ENCODE peak calls at places on chromosomes 5 and 9, in five cellular contexts. One of them, this sample, is unnamed.
A peak's percentile ranks its signal among the peaks of the same experiment; 100 is the strongest.

GRCh38 chr9:92774274-92774673 is 9.6 kb upstream of the BICD2 start:
- DNase-seq in mammary epithelial cell: peak; percentile 95
- DNase-seq in PC-9: peak; percentile 22
- DNase-seq in H9: no peak
- DNase-seq in Karpas-422: no peak
- DNase-seq in this sample: no peak

GRCh38 chr5:172864161-172864560 is 30.1 kb downstream of the ERGIC1 start:
- DNase-seq in mammary epithelial cell: no peak
- DNase-seq in PC-9: no peak
- DNase-seq in H9: no peak
- DNase-seq in Karpas-422: no peak
- DNase-seq in this sample: no peak

GRCh38 chr5:151770383-151771258 is 1.1 kb upstream of the G3BP1 start:
- DNase-seq in mammary epithelial cell: peak; percentile 54
- DNase-seq in PC-9: peak; percentile 63
- DNase-seq in H9: peak; percentile 81
- DNase-seq in Karpas-422: peak; percentile 84
- DNase-seq in this sample: peak; percentile 87

GRCh38 chr9:73869261-73869660 is 627.9 kb upstream of the RORB start:
- DNase-seq in mammary epithelial cell: peak; percentile 93
- DNase-seq in PC-9: peak; percentile 50
- DNase-seq in H9: no peak
- DNase-seq in Karpas-422: no peak
- DNase-seq in this sample: peak; percentile 75

GRCh38 chr5:131994533-131995226 is 16.8 kb downstream of the ACSL6 start:
- DNase-seq in mammary epithelial cell: no peak
- DNase-seq in PC-9: no peak
- DNase-seq in H9: no peak
- DNase-seq in Karpas-422: no peak
- DNase-seq in this sample: no peak

GRCh38 chr5:181217111-181217804 is 5.8 kb upstream of the TRIM41 start:
- DNase-seq in mammary epithelial cell: peak; percentile 58
- DNase-seq in PC-9: peak; percentile 69
- DNase-seq in H9: peak; percentile 82
- DNase-seq in Karpas-422: peak; percentile 88
- DNase-seq in this sample: peak; percentile 82

GRCh38 chr9:127050152-127050551 is 72.3 kb downstream of the ANGPTL2 start:
- DNase-seq in mammary epithelial cell: no peak
- DNase-seq in PC-9: no peak
- DNase-seq in H9: no peak
- DNase-seq in Karpas-422: no peak
- DNase-seq in this sample: no peak

GRCh38 chr5:133690746-133691145 is 78.4 kb upstream of the FSTL4 start:
- DNase-seq in mammary epithelial cell: no peak
- DNase-seq in PC-9: no peak
- DNase-seq in H9: no peak
- DNase-seq in Karpas-422: no peak
- DNase-seq in this sample: no peak

GRCh38 chr9:18999173-18999785 is 33.7 kb downstream of the SAXO1 start:
- DNase-seq in mammary epithelial cell: no peak
- DNase-seq in PC-9: no peak
- DNase-seq in H9: no peak
- DNase-seq in Karpas-422: no peak
- DNase-seq in this sample: no peak

GRCh38 chr5:998276-998974 is 10.2 kb upstream of the NKD2 start:
- DNase-seq in mammary epithelial cell: no peak
- DNase-seq in PC-9: no peak
- DNase-seq in H9: no peak
- DNase-seq in Karpas-422: no peak
- DNase-seq in this sample: no peak

GRCh38 chr5:84816746-84817547 is 432.3 kb upstream of the EDIL3 start:
- DNase-seq in mammary epithelial cell: peak; percentile 12
- DNase-seq in PC-9: no peak
- DNase-seq in H9: no peak
- DNase-seq in Karpas-422: no peak
- DNase-seq in this sample: no peak

GRCh38 chr9:136791466-136792276 is 527 bp downstream of the TMEM141 start:
- DNase-seq in mammary epithelial cell: peak; percentile 83
- DNase-seq in PC-9: peak; percentile 85
- DNase-seq in H9: peak; percentile 92
- DNase-seq in Karpas-422: peak; percentile 82
- DNase-seq in this sample: peak; percentile 72

GRCh38 chr5:154850255-154851062 is at the start of gene FAXDC2:
- DNase-seq in mammary epithelial cell: peak; percentile 51
- DNase-seq in PC-9: no peak
- DNase-seq in H9: peak; percentile 81
- DNase-seq in Karpas-422: no peak
- DNase-seq in this sample: no peak

GRCh38 chr5:76576468-76576867 is 46.7 kb downstream of the F2RL2 start:
- DNase-seq in mammary epithelial cell: no peak
- DNase-seq in PC-9: no peak
- DNase-seq in H9: no peak
- DNase-seq in Karpas-422: no peak
- DNase-seq in this sample: no peak

GRCh38 chr9:113409883-113410206 is 630 bp downstream of the POLE3 start:
- DNase-seq in mammary epithelial cell: no peak
- DNase-seq in PC-9: no peak
- DNase-seq in H9: no peak
- DNase-seq in Karpas-422: no peak
- DNase-seq in this sample: no peak

GRCh38 chr9:2634158-2634557 is 12.6 kb downstream of the VLDLR start:
- DNase-seq in mammary epithelial cell: no peak
- DNase-seq in PC-9: no peak
- DNase-seq in H9: no peak
- DNase-seq in Karpas-422: no peak
- DNase-seq in this sample: no peak

GRCh38 chr5:180213657-180214207 is 4.7 kb upstream of the RASGEF1C start:
- DNase-seq in mammary epithelial cell: no peak
- DNase-seq in PC-9: no peak
- DNase-seq in H9: no peak
- DNase-seq in Karpas-422: no peak
- DNase-seq in this sample: no peak

GRCh38 chr9:37262410-37262809 is 142.0 kb downstream of the ZCCHC7 start:
- DNase-seq in mammary epithelial cell: peak; percentile 2
- DNase-seq in PC-9: no peak
- DNase-seq in H9: no peak
- DNase-seq in Karpas-422: no peak
- DNase-seq in this sample: no peak

GRCh38 chr9:119701651-119702050 is 332.4 kb upstream of the BRINP1 start:
- DNase-seq in mammary epithelial cell: no peak
- DNase-seq in PC-9: no peak
- DNase-seq in H9: no peak
- DNase-seq in Karpas-422: no peak
- DNase-seq in this sample: no peak

GRCh38 chr5:1312993-1313833 is 18.3 kb upstream of the TERT start:
- DNase-seq in mammary epithelial cell: peak; percentile 22
- DNase-seq in PC-9: peak; percentile 67
- DNase-seq in H9: peak; percentile 20
- DNase-seq in Karpas-422: peak; percentile 68
- DNase-seq in this sample: peak; percentile 97

GRCh38 chr9:35611230-35611797 is 6.3 kb downstream of the TESK1 start:
- DNase-seq in mammary epithelial cell: peak; percentile 12
- DNase-seq in PC-9: peak; percentile 2
- DNase-seq in H9: peak; percentile 58
- DNase-seq in Karpas-422: peak; percentile 85
- DNase-seq in this sample: peak; percentile 74

GRCh38 chr5:21649969-21650368 is 1203.2 kb downstream of the CDH12 start:
- DNase-seq in mammary epithelial cell: no peak
- DNase-seq in PC-9: no peak
- DNase-seq in H9: no peak
- DNase-seq in Karpas-422: no peak
- DNase-seq in this sample: no peak

GRCh38 chr9:127076860-127077657 is 45.4 kb downstream of the ANGPTL2 start:
- DNase-seq in mammary epithelial cell: no peak
- DNase-seq in PC-9: no peak
- DNase-seq in H9: no peak
- DNase-seq in Karpas-422: no peak
- DNase-seq in this sample: no peak

GRCh38 chr5:62084391-62084790 is 221.6 kb upstream of the KIF2A start:
- DNase-seq in mammary epithelial cell: no peak
- DNase-seq in PC-9: no peak
- DNase-seq in H9: no peak
- DNase-seq in Karpas-422: no peak
- DNase-seq in this sample: no peak

GRCh38 chr5:16456103-16456832 is 9.3 kb downstream of the ZNF622 start:
- DNase-seq in mammary epithelial cell: peak; percentile 74
- DNase-seq in PC-9: peak; percentile 38
- DNase-seq in H9: no peak
- DNase-seq in Karpas-422: peak; percentile 89
- DNase-seq in this sample: peak; percentile 74

GRCh38 chr9:34010979-34011378 is 37.7 kb downstream of the UBAP2 start:
- DNase-seq in mammary epithelial cell: peak; percentile 2
- DNase-seq in PC-9: no peak
- DNase-seq in H9: no peak
- DNase-seq in Karpas-422: peak; percentile 79
- DNase-seq in this sample: peak; percentile 64

GRCh38 chr9:133108794-133109641 is 12.0 kb downstream of the RALGDS start:
- DNase-seq in mammary epithelial cell: no peak
- DNase-seq in PC-9: no peak
- DNase-seq in H9: no peak
- DNase-seq in Karpas-422: no peak
- DNase-seq in this sample: no peak

GRCh38 chr9:38257626-38258215 is 134.8 kb upstream of the ALDH1B1 start:
- DNase-seq in mammary epithelial cell: no peak
- DNase-seq in PC-9: no peak
- DNase-seq in H9: no peak
- DNase-seq in Karpas-422: no peak
- DNase-seq in this sample: no peak

GRCh38 chr5:160500776-160501175 is 79.1 kb downstream of the PTTG1 start:
- DNase-seq in mammary epithelial cell: no peak
- DNase-seq in PC-9: no peak
- DNase-seq in H9: no peak
- DNase-seq in Karpas-422: no peak
- DNase-seq in this sample: no peak
- H2AFZ ChIP-seq in mammary epithelial cell: no peak overlapping the region
- H2AFZ ChIP-seq in PC-9: no peak overlapping the region
- H2AFZ ChIP-seq in H9: no peak overlapping the region
- H2AFZ ChIP-seq in Karpas-422: no peak overlapping the region
- H2AFZ ChIP-seq in this sample: no peak overlapping the region

GRCh38 chr5:82332889-82333619 is 54.9 kb upstream of the RPS23 start:
- DNase-seq in mammary epithelial cell: no peak
- DNase-seq in PC-9: no peak
- DNase-seq in H9: no peak
- DNase-seq in Karpas-422: no peak
- DNase-seq in this sample: no peak
- H2AFZ ChIP-seq in mammary epithelial cell: no peak overlapping the region
- H2AFZ ChIP-seq in PC-9: no peak overlapping the region
- H2AFZ ChIP-seq in H9: no peak overlapping the region
- H2AFZ ChIP-seq in Karpas-422: no peak overlapping the region
- H2AFZ ChIP-seq in this sample: no peak overlapping the region

GRCh38 chr5:50663636-50664035 is 2.8 kb upstream of the PARP8 start:
- DNase-seq in mammary epithelial cell: no peak
- DNase-seq in PC-9: no peak
- DNase-seq in H9: no peak
- DNase-seq in Karpas-422: no peak
- DNase-seq in this sample: no peak
- H2AFZ ChIP-seq in mammary epithelial cell: no peak overlapping the region
- H2AFZ ChIP-seq in PC-9: no peak overlapping the region
- H2AFZ ChIP-seq in H9: no peak overlapping the region
- H2AFZ ChIP-seq in Karpas-422: no peak overlapping the region
- H2AFZ ChIP-seq in this sample: no peak overlapping the region

GRCh38 chr9:21096901-21097255 is 19.1 kb upstream of the IFNB1 start:
- DNase-seq in mammary epithelial cell: no peak
- DNase-seq in PC-9: no peak
- DNase-seq in H9: no peak
- DNase-seq in Karpas-422: no peak
- DNase-seq in this sample: no peak
- H2AFZ ChIP-seq in mammary epithelial cell: peak overlapping the region; percentile 80
- H2AFZ ChIP-seq in PC-9: peak overlapping the region; percentile 76
- H2AFZ ChIP-seq in H9: no peak overlapping the region
- H2AFZ ChIP-seq in Karpas-422: no peak overlapping the region
- H2AFZ ChIP-seq in this sample: peak overlapping the region; percentile 68

DNA sequence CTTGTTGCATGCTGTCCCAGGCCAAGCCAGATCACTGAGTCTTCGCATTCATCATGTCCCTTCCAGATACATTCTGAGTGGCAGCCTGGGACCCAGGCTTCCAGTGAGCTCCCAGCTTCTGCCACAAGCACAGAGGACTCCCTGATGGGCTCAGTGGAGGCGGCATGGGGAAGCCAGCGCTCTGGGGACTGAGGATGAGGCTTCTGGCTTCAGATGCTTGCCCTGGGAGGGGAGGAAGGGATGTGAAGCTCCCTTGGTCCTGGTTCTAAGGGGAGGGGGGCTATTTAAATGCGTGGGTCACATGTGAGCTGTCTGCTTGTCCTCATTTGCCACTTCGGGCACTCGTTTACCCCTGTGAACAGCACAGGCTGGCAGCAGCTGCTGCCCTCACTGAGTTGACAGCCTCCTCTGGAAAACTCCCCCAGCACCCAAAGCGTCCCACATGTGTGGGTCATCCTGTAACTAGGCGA is 174.0 kb downstream of the NR3C1 start:
- DNase-seq in mammary epithelial cell: no peak
- DNase-seq in PC-9: no peak
- DNase-seq in H9: no peak
- DNase-seq in Karpas-422: peak; percentile 64
- DNase-seq in this sample: peak; percentile 62
- H2AFZ ChIP-seq in mammary epithelial cell: no peak overlapping the region
- H2AFZ ChIP-seq in PC-9: no peak overlapping the region
- H2AFZ ChIP-seq in H9: no peak overlapping the region
- H2AFZ ChIP-seq in Karpas-422: peak overlapping the region; percentile 17
- H2AFZ ChIP-seq in this sample: peak overlapping the region; percentile 92

DNA sequence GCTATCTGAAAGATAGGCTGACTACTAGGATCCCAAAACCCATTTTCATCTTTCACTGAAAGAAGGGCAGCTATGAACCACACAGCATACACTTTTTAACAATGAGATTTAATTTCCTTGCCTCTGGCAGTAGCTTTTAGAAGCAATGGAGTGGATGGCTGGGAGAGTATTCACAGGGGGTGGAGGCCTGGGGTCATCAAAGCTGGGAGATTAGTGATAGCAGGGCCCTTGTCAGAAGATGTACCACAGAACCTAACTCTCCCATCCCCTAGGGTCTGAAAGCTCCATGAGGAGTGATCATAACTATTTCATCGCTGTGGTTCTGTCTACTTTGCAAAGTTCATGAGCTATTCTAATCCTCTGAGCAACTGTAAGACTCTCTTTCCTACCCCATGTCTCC is 332.2 kb downstream of the PRELID2 start:
- DNase-seq in mammary epithelial cell: no peak
- DNase-seq in PC-9: no peak
- DNase-seq in H9: no peak
- DNase-seq in Karpas-422: no peak
- DNase-seq in this sample: no peak
- H2AFZ ChIP-seq in mammary epithelial cell: no peak overlapping the region
- H2AFZ ChIP-seq in PC-9: no peak overlapping the region
- H2AFZ ChIP-seq in H9: no peak overlapping the region
- H2AFZ ChIP-seq in Karpas-422: no peak overlapping the region
- H2AFZ ChIP-seq in this sample: no peak overlapping the region

GRCh38 chr5:95857185-95857945 is 34.8 kb upstream of the GLRX start:
- DNase-seq in mammary epithelial cell: no peak
- DNase-seq in PC-9: no peak
- DNase-seq in H9: no peak
- DNase-seq in Karpas-422: no peak
- DNase-seq in this sample: no peak
- H2AFZ ChIP-seq in mammary epithelial cell: no peak overlapping the region
- H2AFZ ChIP-seq in PC-9: no peak overlapping the region
- H2AFZ ChIP-seq in H9: no peak overlapping the region
- H2AFZ ChIP-seq in Karpas-422: no peak overlapping the region
- H2AFZ ChIP-seq in this sample: no peak overlapping the region

GRCh38 chr9:121771851-121772599 is 120.6 kb downstream of the DAB2IP start:
- DNase-seq in mammary epithelial cell: no peak
- DNase-seq in PC-9: no peak
- DNase-seq in H9: no peak
- DNase-seq in Karpas-422: no peak
- DNase-seq in this sample: no peak
- H2AFZ ChIP-seq in mammary epithelial cell: no peak overlapping the region
- H2AFZ ChIP-seq in PC-9: no peak overlapping the region
- H2AFZ ChIP-seq in H9: no peak overlapping the region
- H2AFZ ChIP-seq in Karpas-422: no peak overlapping the region
- H2AFZ ChIP-seq in this sample: no peak overlapping the region

This sample was measured in OCI-LY7.